ENCODE peak calls at places on chromosomes 5 and 9, in nine cellular contexts. P is body of pancreas; O is A549; C is PC-3; G is GM12865; A is 8988T; S is astrocyte of the cerebellum; H is left ventricle myocardium inferior; N is stimulated activated CD4-positive, alpha-beta T cell treated with anti-CD3 and anti-CD28 coated beads, Interleukin-2, amount 100 ng/mL, for 24 hours. D is an unnamed sample.

GRCh38 chr5:138453630-138454029 is 11.6 kb upstream of the EGR1 start:
- DNase-seq in P (no peak), A (no peak), C (no peak), G (no peak), O (no peak), N (no peak), S (no peak), H (no peak), D (no peak)

GRCh38 chr5:155936520-155937406 is 390.2 kb upstream of the SGCD start:
- DNase-seq in H (no peak), P (no peak), N (no peak), C (no peak), A (no peak), S (no peak), G (no peak), O (no peak), D (no peak)

GRCh38 chr5:124755565-124755964 is 9.1 kb upstream of the ZNF608 start:
- DNase-seq in O (peak; percentile 21), S (no peak), C (no peak), G (no peak), N (no peak), H (no peak), P (no peak), A (no peak), D (peak; percentile 40)

GRCh38 chr9:22040760-22041159 is 31.7 kb upstream of the CDKN2B start:
- DNase-seq in C (peak; percentile 66), O (no peak), G (no peak), A (no peak), H (no peak), N (no peak), P (no peak), S (no peak), D (no peak)

GRCh38 chr9:112012026-112012902 is 115.7 kb downstream of the UGCG start:
- DNase-seq in S (peak; percentile 87), O (peak; percentile 76), H (peak; percentile 28), N (no peak), C (peak; percentile 90), P (peak; percentile 80), G (peak; percentile 94), A (peak; percentile 33), D (no peak)

GRCh38 chr9:83240671-83241070 is 177.7 kb upstream of the RASEF start:
- DNase-seq in P (no peak), O (no peak), S (no peak), N (no peak), H (no peak), A (no peak), C (no peak), G (no peak), D (no peak)

GRCh38 chr5:134451618-134452505 is 40.2 kb upstream of the CDKN2AIPNL start:
- DNase-seq in N (no peak), O (peak; percentile 90), C (peak; percentile 80), G (no peak), S (peak; percentile 66), A (peak; percentile 47), H (peak; percentile 35), P (peak; percentile 72), D (no peak)

GRCh38 chr5:73955447-73955846 is 329.5 kb downstream of the ARHGEF28 start:
- DNase-seq in C (no peak), S (no peak), A (no peak), G (no peak), P (no peak), N (no peak), O (no peak), H (no peak), D (no peak)

GRCh38 chr9:128022886-128023285 is 42.1 kb upstream of the EEIG1 start:
- DNase-seq in P (no peak), S (no peak), G (no peak), A (no peak), H (no peak), C (peak; percentile 39), O (no peak), N (no peak), D (no peak)

GRCh38 chr5:133050500-133050899 is 1.3 kb upstream of the HSPA4 start:
- DNase-seq in C (no peak), H (no peak), N (no peak), O (no peak), G (peak; percentile 38), A (no peak), P (no peak), S (no peak), D (no peak)

GRCh38 chr5:81422671-81423070 is 28.7 kb upstream of the ACOT12 start:
- DNase-seq in G (no peak), H (no peak), N (no peak), P (no peak), C (peak; percentile 93), O (peak; percentile 23), S (peak; percentile 66), A (no peak), D (no peak)

GRCh38 chr5:107090471-107090870 is 580.3 kb downstream of the EFNA5 start:
- DNase-seq in O (no peak), N (no peak), C (no peak), S (no peak), H (no peak), A (no peak), P (no peak), G (no peak), D (no peak)

GRCh38 chr5:9898319-9898718 is 268.2 kb upstream of the TAS2R1 start:
- DNase-seq in N (no peak), C (peak; percentile 85), H (no peak), S (no peak), G (peak; percentile 46), P (peak; percentile 54), A (peak; percentile 39), O (peak; percentile 8), D (no peak)

GRCh38 chr9:130432362-130432761 is 12.4 kb upstream of the ASS1 start:
- DNase-seq in A (peak; percentile 83), C (peak; percentile 25), G (no peak), O (peak; percentile 59), N (no peak), S (no peak), P (no peak), H (no peak), D (no peak)

GRCh38 chr5:11853796-11854195 is 50.5 kb downstream of the CTNND2 start:
- DNase-seq in N (no peak), C (no peak), A (no peak), S (no peak), O (no peak), P (no peak), G (no peak), H (no peak), D (no peak)

GRCh38 chr5:111694183-111694582 is 62.8 kb downstream of the NREP start:
- DNase-seq in N (no peak), H (no peak), O (no peak), S (no peak), C (peak; percentile 74), A (no peak), G (no peak), P (no peak), D (no peak)

GRCh38 chr5:144567416-144567770 is 396.7 kb downstream of the KCTD16 start:
- DNase-seq in H (no peak), P (no peak), A (no peak), O (no peak), C (no peak), G (no peak), N (no peak), S (no peak), D (no peak)

GRCh38 chr9:135478191-135478590 is 1.4 kb upstream of the PPP1R26 start:
- DNase-seq in C (no peak), O (no peak), N (no peak), S (no peak), G (no peak), P (no peak), H (no peak), A (no peak), D (no peak)

GRCh38 chr9:111854799-111855198 is 41.8 kb upstream of the UGCG start:
- DNase-seq in G (no peak), A (no peak), C (no peak), H (no peak), S (no peak), O (no peak), P (no peak), N (no peak), D (no peak)

GRCh38 chr9:86600291-86600690 is 246.1 kb upstream of the TUT7 start:
- DNase-seq in S (peak; percentile 47), O (no peak), A (no peak), N (no peak), P (no peak), G (no peak), C (peak; percentile 2), H (no peak), D (no peak)

GRCh38 chr5:1749346-1750124 is 50.1 kb downstream of the MRPL36 start:
- DNase-seq in C (no peak), H (no peak), N (no peak), S (no peak), O (no peak), G (no peak), A (no peak), P (peak; percentile 4), D (no peak)

GRCh38 chr5:176846335-176847140 is 36.2 kb downstream of the UNC5A start:
- DNase-seq in S (no peak), H (no peak), C (no peak), O (no peak), A (no peak), N (no peak), G (peak; percentile 9), P (no peak), D (no peak)

GRCh38 chr5:34609951-34610431 is 46.1 kb upstream of the RAI14 start:
- DNase-seq in O (no peak), S (peak; percentile 41), A (no peak), C (peak; percentile 68), P (no peak), H (no peak), N (no peak), G (no peak), D (no peak)

GRCh38 chr9:74950456-74950855 is 2.3 kb downstream of the C9orf40 start:
- DNase-seq in H (no peak), O (no peak), P (no peak), N (no peak), G (no peak), S (no peak), A (no peak), C (peak; percentile 4), D (no peak)

GRCh38 chr5:154485850-154486426 is 7.9 kb upstream of the HAND1 start:
- DNase-seq in N (no peak), O (no peak), H (no peak), P (no peak), S (no peak), G (no peak), A (no peak), C (no peak), D (no peak)

GRCh38 chr9:38134578-38134977 is 65.6 kb upstream of the SHB start:
- DNase-seq in A (no peak), C (no peak), S (no peak), P (no peak), H (no peak), O (no peak), G (no peak), N (no peak), D (no peak)

GRCh38 chr5:56440871-56441740 is 208.0 kb upstream of the ANKRD55 start:
- DNase-seq in C (peak; percentile 47), N (no peak), G (no peak), P (no peak), O (peak; percentile 22), A (no peak), H (no peak), S (peak; percentile 33), D (no peak)

D was measured in NK-92 treated with Interleukin-12 subunit alpha and Interleukin-12 subunit beta, amount 100 ng/mL, for 24 hours.